ENCODE peak calls at places on chromosomes 3 and 15, in six cellular contexts. P, M, X, D, E and F are unnamed samples.

GRCh38 chr15:71348597-71348996 is 233.3 kb downstream of the THSD4 start:
- DNase-seq in P (no peak), M (no peak), X (no peak), D (no peak), E (no peak), F (no peak)

GRCh38 chr15:75153565-75154248 is 48.0 kb upstream of the C15orf39 start:
- DNase-seq in P (no peak), M (no peak), X (no peak), D (no peak), E (no peak), F (no peak)

GRCh38 chr3:197019021-197019420 is 10.6 kb downstream of the MELTF start:
- DNase-seq in P (no peak), M (no peak), X (no peak), D (no peak), E (no peak), F (peak; percentile 81)

GRCh38 chr3:184335661-184336483 is 1.5 kb upstream of the FAM131A start:
- DNase-seq in P (peak; percentile 82), M (peak; percentile 89), X (no peak), D (peak; percentile 84), E (peak; percentile 91), F (no peak)

GRCh38 chr15:100602822-100603393 is 519 bp downstream of the ASB7 start:
- DNase-seq in P (no peak), M (no peak), X (no peak), D (peak; percentile 27), E (peak; percentile 35), F (no peak)

GRCh38 chr3:102182162-102182561 is 252.7 kb upstream of the ZPLD1 start:
- DNase-seq in P (no peak), M (no peak), X (peak; percentile 56), D (no peak), E (no peak), F (no peak)

GRCh38 chr3:169243122-169243521 is 420.4 kb downstream of the MECOM start:
- DNase-seq in P (no peak), M (no peak), X (no peak), D (no peak), E (no peak), F (no peak)

GRCh38 chr3:66312039-66312438 is 91.2 kb downstream of the SLC25A26 start:
- DNase-seq in P (no peak), M (no peak), X (no peak), D (no peak), E (no peak), F (no peak)

GRCh38 chr3:29605845-29606244 is 325.0 kb downstream of the RBMS3 start:
- DNase-seq in P (no peak), M (no peak), X (peak; percentile 41), D (no peak), E (no peak), F (no peak)

GRCh38 chr3:53226841-53227407 is 28.9 kb downstream of the TKT start:
- DNase-seq in P (no peak), M (no peak), X (no peak), D (no peak), E (no peak), F (no peak)

GRCh38 chr15:53251998-53252397 is 461.9 kb upstream of the ONECUT1 start:
- DNase-seq in P (no peak), M (no peak), X (no peak), D (no peak), E (peak; percentile 40), F (no peak)